ENCODE peak calls at places on chromosome 10, in eight cellular contexts. One of them, this sample, is unnamed.

GRCh38 chr10:131177431-131178327 is 133.8 kb downstream of the TCERG1L start:
- DNase-seq in iris pigment epithelial cell: no peak
- DNase-seq in HEK293T: no peak
- DNase-seq in stimulated activated CD4-positive, alpha-beta T cell treated with anti-CD3 and anti-CD28 coated beads, Interleukin-2, amount 100 ng/mL, for 48 hours: no peak
- DNase-seq in astrocyte: no peak
- DNase-seq in IMR-90: no peak
- DNase-seq in HuH-7: no peak
- DNase-seq in amniotic epithelial cell: no peak
- DNase-seq in this sample: no peak

GRCh38 chr10:46547881-46548780 is 8.3 kb downstream of the GPRIN2 start:
- DNase-seq in iris pigment epithelial cell: no peak
- DNase-seq in HEK293T: no peak
- DNase-seq in stimulated activated CD4-positive, alpha-beta T cell treated with anti-CD3 and anti-CD28 coated beads, Interleukin-2, amount 100 ng/mL, for 48 hours: no peak
- DNase-seq in astrocyte: peak
- DNase-seq in IMR-90: peak
- DNase-seq in HuH-7: no peak
- DNase-seq in amniotic epithelial cell: peak
- DNase-seq in this sample: no peak

GRCh38 chr10:72007246-72007892 is 43.2 kb downstream of the CHST3 start:
- DNase-seq in iris pigment epithelial cell: no peak
- DNase-seq in HEK293T: no peak
- DNase-seq in stimulated activated CD4-positive, alpha-beta T cell treated with anti-CD3 and anti-CD28 coated beads, Interleukin-2, amount 100 ng/mL, for 48 hours: no peak
- DNase-seq in astrocyte: no peak
- DNase-seq in IMR-90: no peak
- DNase-seq in HuH-7: no peak
- DNase-seq in amniotic epithelial cell: no peak
- DNase-seq in this sample: no peak

GRCh38 chr10:60281331-60281730 is 108.3 kb downstream of the ANK3 start:
- DNase-seq in iris pigment epithelial cell: peak
- DNase-seq in HEK293T: no peak
- DNase-seq in stimulated activated CD4-positive, alpha-beta T cell treated with anti-CD3 and anti-CD28 coated beads, Interleukin-2, amount 100 ng/mL, for 48 hours: no peak
- DNase-seq in astrocyte: no peak
- DNase-seq in IMR-90: peak
- DNase-seq in HuH-7: no peak
- DNase-seq in amniotic epithelial cell: no peak
- DNase-seq in this sample: no peak

GRCh38 chr10:132136097-132136521 is 50.6 kb upstream of the DPYSL4 start:
- DNase-seq in iris pigment epithelial cell: no peak
- DNase-seq in HEK293T: no peak
- DNase-seq in stimulated activated CD4-positive, alpha-beta T cell treated with anti-CD3 and anti-CD28 coated beads, Interleukin-2, amount 100 ng/mL, for 48 hours: no peak
- DNase-seq in astrocyte: no peak
- DNase-seq in IMR-90: no peak
- DNase-seq in HuH-7: no peak
- DNase-seq in amniotic epithelial cell: no peak
- DNase-seq in this sample: no peak

GRCh38 chr10:20166291-20166690 is 350.1 kb downstream of the PLXDC2 start:
- DNase-seq in iris pigment epithelial cell: no peak
- DNase-seq in HEK293T: no peak
- DNase-seq in stimulated activated CD4-positive, alpha-beta T cell treated with anti-CD3 and anti-CD28 coated beads, Interleukin-2, amount 100 ng/mL, for 48 hours: no peak
- DNase-seq in astrocyte: no peak
- DNase-seq in IMR-90: no peak
- DNase-seq in HuH-7: no peak
- DNase-seq in amniotic epithelial cell: peak
- DNase-seq in this sample: no peak

GRCh38 chr10:124151466-124152095 is 58.2 kb upstream of the CHST15 start:
- DNase-seq in iris pigment epithelial cell: no peak
- DNase-seq in HEK293T: no peak
- DNase-seq in stimulated activated CD4-positive, alpha-beta T cell treated with anti-CD3 and anti-CD28 coated beads, Interleukin-2, amount 100 ng/mL, for 48 hours: no peak
- DNase-seq in astrocyte: no peak
- DNase-seq in IMR-90: no peak
- DNase-seq in HuH-7: no peak
- DNase-seq in amniotic epithelial cell: no peak
- DNase-seq in this sample: no peak

GRCh38 chr10:98425511-98426352 is 10.8 kb upstream of the PYROXD2 start:
- DNase-seq in iris pigment epithelial cell: peak
- DNase-seq in HEK293T: peak
- DNase-seq in stimulated activated CD4-positive, alpha-beta T cell treated with anti-CD3 and anti-CD28 coated beads, Interleukin-2, amount 100 ng/mL, for 48 hours: peak
- DNase-seq in astrocyte: no peak
- DNase-seq in IMR-90: peak
- DNase-seq in HuH-7: peak
- DNase-seq in amniotic epithelial cell: peak
- DNase-seq in this sample: no peak

GRCh38 chr10:43199684-43200537 is 61.7 kb downstream of the CSGALNACT2 start:
- DNase-seq in iris pigment epithelial cell: no peak
- DNase-seq in HEK293T: no peak
- DNase-seq in stimulated activated CD4-positive, alpha-beta T cell treated with anti-CD3 and anti-CD28 coated beads, Interleukin-2, amount 100 ng/mL, for 48 hours: no peak
- DNase-seq in astrocyte: no peak
- DNase-seq in IMR-90: no peak
- DNase-seq in HuH-7: no peak
- DNase-seq in amniotic epithelial cell: no peak
- DNase-seq in this sample: no peak

GRCh38 chr10:79078367-79079073 is 9.8 kb downstream of the ZMIZ1 start:
- DNase-seq in iris pigment epithelial cell: no peak
- DNase-seq in HEK293T: no peak
- DNase-seq in stimulated activated CD4-positive, alpha-beta T cell treated with anti-CD3 and anti-CD28 coated beads, Interleukin-2, amount 100 ng/mL, for 48 hours: no peak
- DNase-seq in astrocyte: no peak
- DNase-seq in IMR-90: no peak
- DNase-seq in HuH-7: no peak
- DNase-seq in amniotic epithelial cell: no peak
- DNase-seq in this sample: no peak

GRCh38 chr10:101287183-101287830 is 58.0 kb upstream of the LBX1 start:
- DNase-seq in iris pigment epithelial cell: no peak
- DNase-seq in HEK293T: no peak
- DNase-seq in stimulated activated CD4-positive, alpha-beta T cell treated with anti-CD3 and anti-CD28 coated beads, Interleukin-2, amount 100 ng/mL, for 48 hours: no peak
- DNase-seq in astrocyte: no peak
- DNase-seq in IMR-90: no peak
- DNase-seq in HuH-7: no peak
- DNase-seq in amniotic epithelial cell: no peak
- DNase-seq in this sample: no peak

GRCh38 chr10:132236881-132237280 is 50.1 kb downstream of the DPYSL4 start:
- DNase-seq in iris pigment epithelial cell: no peak
- DNase-seq in HEK293T: no peak
- DNase-seq in stimulated activated CD4-positive, alpha-beta T cell treated with anti-CD3 and anti-CD28 coated beads, Interleukin-2, amount 100 ng/mL, for 48 hours: no peak
- DNase-seq in astrocyte: no peak
- DNase-seq in IMR-90: no peak
- DNase-seq in HuH-7: no peak
- DNase-seq in amniotic epithelial cell: no peak
- DNase-seq in this sample: no peak

GRCh38 chr10:16597656-16598055 is 76.0 kb upstream of the C1QL3 start:
- DNase-seq in iris pigment epithelial cell: peak
- DNase-seq in HEK293T: no peak
- DNase-seq in stimulated activated CD4-positive, alpha-beta T cell treated with anti-CD3 and anti-CD28 coated beads, Interleukin-2, amount 100 ng/mL, for 48 hours: no peak
- DNase-seq in astrocyte: peak
- DNase-seq in IMR-90: peak
- DNase-seq in HuH-7: no peak
- DNase-seq in amniotic epithelial cell: peak
- DNase-seq in this sample: no peak

GRCh38 chr10:112793197-112793921 is 156.7 kb upstream of the TCF7L2 start:
- DNase-seq in iris pigment epithelial cell: peak
- DNase-seq in HEK293T: no peak
- DNase-seq in stimulated activated CD4-positive, alpha-beta T cell treated with anti-CD3 and anti-CD28 coated beads, Interleukin-2, amount 100 ng/mL, for 48 hours: no peak
- DNase-seq in astrocyte: peak
- DNase-seq in IMR-90: peak
- DNase-seq in HuH-7: no peak
- DNase-seq in amniotic epithelial cell: no peak
- DNase-seq in this sample: no peak

GRCh38 chr10:117574546-117575146 is 32.1 kb downstream of the EMX2 start:
- DNase-seq in iris pigment epithelial cell: no peak
- DNase-seq in HEK293T: no peak
- DNase-seq in stimulated activated CD4-positive, alpha-beta T cell treated with anti-CD3 and anti-CD28 coated beads, Interleukin-2, amount 100 ng/mL, for 48 hours: no peak
- DNase-seq in astrocyte: no peak
- DNase-seq in IMR-90: no peak
- DNase-seq in HuH-7: no peak
- DNase-seq in amniotic epithelial cell: no peak
- DNase-seq in this sample: no peak

GRCh38 chr10:37654466-37654865 is 202.9 kb downstream of the ZNF248 start:
- DNase-seq in iris pigment epithelial cell: no peak
- DNase-seq in HEK293T: no peak
- DNase-seq in stimulated activated CD4-positive, alpha-beta T cell treated with anti-CD3 and anti-CD28 coated beads, Interleukin-2, amount 100 ng/mL, for 48 hours: no peak
- DNase-seq in astrocyte: no peak
- DNase-seq in IMR-90: no peak
- DNase-seq in HuH-7: no peak
- DNase-seq in amniotic epithelial cell: no peak
- DNase-seq in this sample: no peak

This sample was measured in iPS DF 6.9.